ENCODE peak calls at places on chromosomes 7 and 10, in ten cellular contexts. One of them, this sample, is unnamed. For H3K4me1, the result is how much of the 10 kb centered on the place peaks cover.

GRCh38 chr10:87842220-87842641 is 21.1 kb downstream of the KLLN start:
- DNase-seq in spleen: no peak
- DNase-seq in lung: peak
- DNase-seq in body of pancreas: peak
- DNase-seq in cardiac muscle cell: no peak
- DNase-seq in lower lobe of right lung: no peak
- DNase-seq in transverse colon: peak
- DNase-seq in tibial nerve: no peak
- DNase-seq in GM23338: no peak
- DNase-seq in mucosa of descending colon: peak
- DNase-seq in this sample: no peak

GRCh38 chr10:71921319-71922027 is 42.7 kb upstream of the CHST3 start:
- DNase-seq in transverse colon: peak
- DNase-seq in spleen: no peak
- DNase-seq in mucosa of descending colon: peak
- DNase-seq in lung: no peak
- DNase-seq in cardiac muscle cell: no peak
- DNase-seq in GM23338: no peak
- DNase-seq in body of pancreas: peak
- DNase-seq in lower lobe of right lung: no peak
- DNase-seq in tibial nerve: no peak
- DNase-seq in this sample: peak

GRCh38 chr10:50216894-50217293 is 34.4 kb downstream of the ASAH2 start:
- DNase-seq in spleen: no peak
- DNase-seq in GM23338: peak
- DNase-seq in body of pancreas: no peak
- DNase-seq in tibial nerve: no peak
- DNase-seq in lower lobe of right lung: no peak
- DNase-seq in mucosa of descending colon: no peak
- DNase-seq in lung: no peak
- DNase-seq in transverse colon: no peak
- DNase-seq in cardiac muscle cell: no peak
- DNase-seq in this sample: no peak

GRCh38 chr10:79440281-79440680 is 5.1 kb downstream of the ZCCHC24 start:
- DNase-seq in body of pancreas: no peak
- DNase-seq in lower lobe of right lung: no peak
- DNase-seq in transverse colon: no peak
- DNase-seq in cardiac muscle cell: no peak
- DNase-seq in tibial nerve: no peak
- DNase-seq in lung: no peak
- DNase-seq in spleen: peak
- DNase-seq in GM23338: no peak
- DNase-seq in mucosa of descending colon: no peak
- DNase-seq in this sample: no peak

GRCh38 chr10:101956105-101956504 is 99.9 kb downstream of the ARMH3 start:
- DNase-seq in body of pancreas: no peak
- DNase-seq in transverse colon: no peak
- DNase-seq in tibial nerve: no peak
- DNase-seq in mucosa of descending colon: no peak
- DNase-seq in GM23338: no peak
- DNase-seq in lower lobe of right lung: no peak
- DNase-seq in lung: no peak
- DNase-seq in spleen: no peak
- DNase-seq in cardiac muscle cell: no peak
- DNase-seq in this sample: no peak

GRCh38 chr7:112510032-112510742 is 29.4 kb downstream of the LSMEM1 start:
- DNase-seq in transverse colon: no peak
- DNase-seq in lower lobe of right lung: no peak
- DNase-seq in spleen: no peak
- DNase-seq in tibial nerve: no peak
- DNase-seq in mucosa of descending colon: no peak
- DNase-seq in cardiac muscle cell: no peak
- DNase-seq in body of pancreas: no peak
- DNase-seq in GM23338: no peak
- DNase-seq in lung: no peak
- DNase-seq in this sample: no peak

GRCh38 chr7:36047254-36047653 is 105.8 kb upstream of the EEPD1 start:
- DNase-seq in body of pancreas: no peak
- DNase-seq in GM23338: peak
- DNase-seq in lower lobe of right lung: no peak
- DNase-seq in cardiac muscle cell: no peak
- DNase-seq in mucosa of descending colon: no peak
- DNase-seq in tibial nerve: no peak
- DNase-seq in transverse colon: no peak
- DNase-seq in lung: no peak
- DNase-seq in spleen: no peak
- DNase-seq in this sample: no peak

GRCh38 chr7:130957722-130958360 is 223.8 kb upstream of the KLF14 start:
- DNase-seq in transverse colon: no peak
- DNase-seq in GM23338: no peak
- DNase-seq in lung: no peak
- DNase-seq in mucosa of descending colon: no peak
- DNase-seq in body of pancreas: no peak
- DNase-seq in cardiac muscle cell: no peak
- DNase-seq in spleen: no peak
- DNase-seq in tibial nerve: no peak
- DNase-seq in lower lobe of right lung: no peak
- DNase-seq in this sample: no peak

GRCh38 chr10:107487284-107487683 is 322.8 kb upstream of the SORCS1 start:
- DNase-seq in mucosa of descending colon: no peak
- DNase-seq in body of pancreas: no peak
- DNase-seq in spleen: no peak
- DNase-seq in tibial nerve: no peak
- DNase-seq in cardiac muscle cell: no peak
- DNase-seq in lower lobe of right lung: no peak
- DNase-seq in GM23338: no peak
- DNase-seq in lung: no peak
- DNase-seq in transverse colon: no peak
- DNase-seq in this sample: no peak

GRCh38 chr10:5188358-5188757 is 3.4 kb upstream of the AKR1C8 start:
- DNase-seq in mucosa of descending colon: no peak
- DNase-seq in GM23338: peak
- DNase-seq in body of pancreas: no peak
- DNase-seq in tibial nerve: no peak
- DNase-seq in lower lobe of right lung: no peak
- DNase-seq in spleen: no peak
- DNase-seq in cardiac muscle cell: no peak
- DNase-seq in lung: no peak
- DNase-seq in transverse colon: no peak
- DNase-seq in this sample: no peak

GRCh38 chr7:135166338-135166989 is 4.0 kb downstream of the CYREN start:
- DNase-seq in body of pancreas: peak
- DNase-seq in mucosa of descending colon: no peak
- DNase-seq in lung: no peak
- DNase-seq in tibial nerve: no peak
- DNase-seq in transverse colon: no peak
- DNase-seq in cardiac muscle cell: no peak
- DNase-seq in GM23338: no peak
- DNase-seq in spleen: peak
- DNase-seq in lower lobe of right lung: no peak
- DNase-seq in this sample: no peak

GRCh38 chr7:35617076-35617475 is 77.9 kb downstream of the HERPUD2 start:
- DNase-seq in cardiac muscle cell: peak
- DNase-seq in lower lobe of right lung: no peak
- DNase-seq in tibial nerve: no peak
- DNase-seq in lung: no peak
- DNase-seq in GM23338: no peak
- DNase-seq in body of pancreas: no peak
- DNase-seq in spleen: no peak
- DNase-seq in transverse colon: no peak
- DNase-seq in mucosa of descending colon: no peak
- DNase-seq in this sample: no peak

DNA sequence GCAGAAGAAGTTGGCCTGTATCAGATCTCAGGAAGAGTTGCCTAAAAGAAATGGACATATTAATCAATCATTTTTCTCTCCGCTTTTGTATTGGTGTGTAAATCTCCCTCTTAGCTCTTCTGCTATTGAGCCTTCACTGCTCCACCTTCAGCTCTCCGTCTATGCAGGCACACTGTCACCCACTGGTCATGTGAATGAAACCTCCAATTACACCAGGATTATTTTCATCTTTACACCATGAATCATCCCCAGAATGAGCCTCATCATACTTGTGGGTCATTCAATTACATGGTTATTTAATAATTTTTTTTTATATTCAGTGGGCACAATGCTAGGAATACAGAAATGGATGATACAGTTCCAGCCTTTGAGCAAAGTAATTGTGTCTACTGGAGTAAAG is 92.6 kb downstream of the LRRC4 start:
- DNase-seq in lung: no peak
- DNase-seq in transverse colon: no peak
- DNase-seq in lower lobe of right lung: no peak
- DNase-seq in cardiac muscle cell: no peak
- DNase-seq in tibial nerve: no peak
- DNase-seq in GM23338: no peak
- DNase-seq in spleen: no peak
- DNase-seq in mucosa of descending colon: no peak
- DNase-seq in body of pancreas: no peak
- DNase-seq in this sample: no peak
- TF ChIP-seq CTCF in lung: no peak
- TF ChIP-seq CTCF in transverse colon: no peak
- TF ChIP-seq CTCF in lower lobe of right lung: no peak
- TF ChIP-seq CTCF in cardiac muscle cell: no peak
- TF ChIP-seq CTCF in tibial nerve: no peak
- TF ChIP-seq CTCF in GM23338: no peak
- TF ChIP-seq CTCF in spleen: no peak
- TF ChIP-seq CTCF in mucosa of descending colon: no peak
- TF ChIP-seq CTCF in body of pancreas: no peak
- TF ChIP-seq CTCF in this sample: no peak

GRCh38 chr10:120584786-120585185 is 127.8 kb downstream of the PLPP4 start:
- DNase-seq in lower lobe of right lung: no peak
- DNase-seq in tibial nerve: no peak
- DNase-seq in cardiac muscle cell: no peak
- DNase-seq in body of pancreas: no peak
- DNase-seq in transverse colon: no peak
- DNase-seq in spleen: no peak
- DNase-seq in lung: no peak
- DNase-seq in mucosa of descending colon: no peak
- DNase-seq in GM23338: no peak
- DNase-seq in this sample: no peak
- H3K4me1 ChIP-seq in lower lobe of right lung: under half
- H3K4me1 ChIP-seq in tibial nerve: under half
- H3K4me1 ChIP-seq in cardiac muscle cell: under half
- H3K4me1 ChIP-seq in body of pancreas: under half
- H3K4me1 ChIP-seq in transverse colon: under half
- H3K4me1 ChIP-seq in spleen: under half
- H3K4me1 ChIP-seq in lung: under half
- H3K4me1 ChIP-seq in mucosa of descending colon: under half
- H3K4me1 ChIP-seq in GM23338: under half
- H3K4me1 ChIP-seq in this sample: under half

DNA sequence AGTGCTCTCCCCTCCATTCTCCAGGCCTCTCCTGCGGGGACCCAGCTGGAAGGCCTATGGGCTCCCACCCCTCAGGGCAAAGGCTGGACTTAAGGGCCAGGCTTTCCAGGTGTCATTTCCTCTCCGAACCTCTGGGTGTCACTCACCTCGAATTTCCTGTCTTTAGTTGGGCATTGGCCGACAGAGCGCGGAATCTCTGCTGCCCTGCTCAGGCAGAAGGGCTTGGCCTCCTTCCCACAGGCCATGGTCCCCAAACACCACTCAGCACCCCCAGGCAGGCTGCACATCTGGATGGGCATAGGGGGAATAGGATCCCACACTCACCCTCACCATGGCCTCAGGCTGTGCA is 212.9 kb downstream of the CCSER2 start:
- DNase-seq in lung: peak
- DNase-seq in tibial nerve: no peak
- DNase-seq in spleen: no peak
- DNase-seq in body of pancreas: no peak
- DNase-seq in mucosa of descending colon: no peak
- DNase-seq in GM23338: peak
- DNase-seq in cardiac muscle cell: no peak
- DNase-seq in transverse colon: no peak
- DNase-seq in lower lobe of right lung: no peak
- DNase-seq in this sample: no peak
- H3K4me3 ChIP-seq in lung: no peak
- H3K4me3 ChIP-seq in tibial nerve: no peak
- H3K4me3 ChIP-seq in spleen: no peak
- H3K4me3 ChIP-seq in body of pancreas: no peak
- H3K4me3 ChIP-seq in mucosa of descending colon: no peak
- H3K4me3 ChIP-seq in GM23338: peak
- H3K4me3 ChIP-seq in cardiac muscle cell: no peak
- H3K4me3 ChIP-seq in transverse colon: no peak
- H3K4me3 ChIP-seq in lower lobe of right lung: peak
- H3K4me3 ChIP-seq in this sample: peak

DNA sequence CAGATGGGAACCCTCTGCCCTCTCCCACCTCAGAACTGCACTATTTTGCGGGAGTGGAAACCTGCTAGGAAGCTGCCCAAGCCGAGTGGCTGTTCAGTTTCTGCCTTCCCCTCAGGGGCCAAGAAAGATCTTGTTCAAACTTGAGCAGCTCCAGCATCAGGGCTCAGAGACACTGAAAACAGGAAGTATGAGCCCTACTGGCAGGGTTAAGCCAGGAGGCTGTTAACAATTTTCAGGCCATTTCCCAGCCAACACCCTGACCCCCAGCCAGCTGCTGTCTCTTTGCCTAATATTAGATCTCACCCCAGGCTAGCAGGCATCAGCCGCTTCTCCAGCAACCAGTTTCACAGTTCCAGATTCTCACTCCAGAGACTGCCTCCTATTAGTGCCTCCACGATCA is 9.2 kb downstream of the PLAU start:
- DNase-seq in spleen: no peak
- DNase-seq in tibial nerve: no peak
- DNase-seq in body of pancreas: peak
- DNase-seq in GM23338: peak
- DNase-seq in cardiac muscle cell: no peak
- DNase-seq in transverse colon: peak
- DNase-seq in mucosa of descending colon: no peak
- DNase-seq in lower lobe of right lung: no peak
- DNase-seq in lung: no peak
- DNase-seq in this sample: no peak
- TF ChIP-seq CTCF in spleen: no peak
- TF ChIP-seq CTCF in tibial nerve: no peak
- TF ChIP-seq CTCF in body of pancreas: no peak
- TF ChIP-seq CTCF in GM23338: no peak
- TF ChIP-seq CTCF in cardiac muscle cell: no peak
- TF ChIP-seq CTCF in transverse colon: no peak
- TF ChIP-seq CTCF in mucosa of descending colon: no peak
- TF ChIP-seq CTCF in lower lobe of right lung: no peak
- TF ChIP-seq CTCF in lung: no peak
- TF ChIP-seq CTCF in this sample: no peak

GRCh38 chr10:62007145-62007544 is 105.6 kb downstream of the ARID5B start:
- DNase-seq in cardiac muscle cell: no peak
- DNase-seq in spleen: no peak
- DNase-seq in transverse colon: no peak
- DNase-seq in body of pancreas: no peak
- DNase-seq in mucosa of descending colon: no peak
- DNase-seq in lower lobe of right lung: no peak
- DNase-seq in tibial nerve: no peak
- DNase-seq in lung: no peak
- DNase-seq in GM23338: no peak
- DNase-seq in this sample: no peak
- H3K4me1 ChIP-seq in cardiac muscle cell: under half
- H3K4me1 ChIP-seq in spleen: under half
- H3K4me1 ChIP-seq in transverse colon: under half
- H3K4me1 ChIP-seq in body of pancreas: under half
- H3K4me1 ChIP-seq in mucosa of descending colon: under half
- H3K4me1 ChIP-seq in lower lobe of right lung: under half
- H3K4me1 ChIP-seq in tibial nerve: under half
- H3K4me1 ChIP-seq in lung: under half
- H3K4me1 ChIP-seq in GM23338: under half
- H3K4me1 ChIP-seq in this sample: under half

GRCh38 chr10:117535752-117536358 is 6.7 kb upstream of the EMX2 start:
- DNase-seq in GM23338: no peak
- DNase-seq in lung: no peak
- DNase-seq in tibial nerve: no peak
- DNase-seq in transverse colon: no peak
- DNase-seq in lower lobe of right lung: no peak
- DNase-seq in mucosa of descending colon: no peak
- DNase-seq in spleen: no peak
- DNase-seq in body of pancreas: no peak
- DNase-seq in cardiac muscle cell: no peak
- DNase-seq in this sample: peak
- H3K4me3 ChIP-seq in GM23338: peak
- H3K4me3 ChIP-seq in lung: no peak
- H3K4me3 ChIP-seq in tibial nerve: no peak
- H3K4me3 ChIP-seq in transverse colon: peak
- H3K4me3 ChIP-seq in lower lobe of right lung: no peak
- H3K4me3 ChIP-seq in mucosa of descending colon: no peak
- H3K4me3 ChIP-seq in spleen: no peak
- H3K4me3 ChIP-seq in body of pancreas: no peak
- H3K4me3 ChIP-seq in cardiac muscle cell: no peak
- H3K4me3 ChIP-seq in this sample: peak

This sample was measured in ascending aorta.